ENCODE peak calls at places on chromosome 13, in seven cellular contexts. X, D, E, P, R, C and K are unnamed samples.
A peak's percentile ranks its signal among the peaks of the same experiment; 100 is the strongest.

GRCh38 chr13:75870397-75870801 is 234.3 kb downstream of the LMO7 start:
- DNase-seq in X (no peak), D (peak; percentile 16), R (no peak), C (no peak), E (no peak), P (peak; percentile 47), K (peak; percentile 14)

GRCh38 chr13:84208251-84208650 is 326.0 kb upstream of the SLITRK1 start:
- DNase-seq in X (no peak), D (no peak), R (no peak), C (no peak), P (no peak), E (no peak), K (no peak)

GRCh38 chr13:27076411-27076810 is 95.2 kb downstream of the USP12 start:
- DNase-seq in R (no peak), E (no peak), C (no peak), P (no peak), D (no peak), X (no peak), K (no peak)

GRCh38 chr13:27334774-27335490 is 64.3 kb downstream of the RASL11A start:
- DNase-seq in C (no peak), X (no peak), D (no peak), R (no peak), E (no peak), P (no peak), K (no peak)

GRCh38 chr13:46146898-46147297 is 35.1 kb downstream of the LCP1 start:
- DNase-seq in D (no peak), P (peak; percentile 40), R (no peak), E (no peak), C (no peak), X (no peak), K (peak; percentile 9)

GRCh38 chr13:60167121-60167520 is 3.4 kb upstream of the DIAPH3 start:
- DNase-seq in C (no peak), E (no peak), P (no peak), X (no peak), D (no peak), R (no peak), K (no peak)

GRCh38 chr13:100674363-100674847 is at the start of gene TMTC4:
- DNase-seq in R (no peak), D (no peak), X (no peak), C (no peak), P (no peak), E (no peak), K (no peak)

GRCh38 chr13:27012482-27013197 is 159.0 kb downstream of the USP12 start:
- DNase-seq in E (no peak), R (no peak), P (peak; percentile 88), D (no peak), X (no peak), C (no peak), K (peak; percentile 32)

GRCh38 chr13:44895584-44895983 is 93.7 kb downstream of the NUFIP1 start:
- DNase-seq in P (no peak), R (no peak), C (no peak), X (no peak), D (no peak), E (no peak), K (no peak)

GRCh38 chr13:84927442-84928169 is 871.6 kb downstream of the SLITRK6 start:
- DNase-seq in C (no peak), P (no peak), X (no peak), E (no peak), D (no peak), R (no peak), K (no peak)

GRCh38 chr13:50154697-50155096 is 139.5 kb downstream of the KCNRG start:
- DNase-seq in R (no peak), D (no peak), X (no peak), P (no peak), E (no peak), C (no peak), K (no peak)

GRCh38 chr13:99979453-99980200 is 2.0 kb upstream of the ZIC2 start:
- DNase-seq in R (no peak), C (no peak), D (no peak), P (no peak), E (no peak), X (peak; percentile 60), K (peak; percentile 17)

GRCh38 chr13:42747399-42747873 is 33.9 kb upstream of the FAM216B start:
- DNase-seq in E (peak; percentile 99), P (peak; percentile 86), R (no peak), D (no peak), X (no peak), C (no peak), K (peak; percentile 3)

GRCh38 chr13:100240109-100240779 is 151.4 kb downstream of the PCCA start:
- DNase-seq in C (no peak), X (no peak), D (no peak), R (no peak), E (no peak), P (no peak), K (no peak)

GRCh38 chr13:97367016-97367415 is 67.0 kb upstream of the RAP2A start:
- DNase-seq in D (no peak), E (peak; percentile 19), X (no peak), P (peak; percentile 70), C (no peak), R (no peak), K (peak; percentile 60)

GRCh38 chr13:20161275-20161950 is 561 bp upstream of the GJA3 start:
- DNase-seq in C (peak; percentile 52), X (no peak), R (peak; percentile 61), D (peak; percentile 34), E (no peak), P (no peak), K (no peak)

GRCh38 chr13:60922526-60923231 is 493.0 kb downstream of the PCDH20 start:
- DNase-seq in X (no peak), E (no peak), D (no peak), R (no peak), P (no peak), C (no peak), K (no peak)

GRCh38 chr13:111050539-111050879 is 64.6 kb upstream of the ARHGEF7 start:
- DNase-seq in E (no peak), X (no peak), P (no peak), C (no peak), R (no peak), D (no peak), K (no peak)

GRCh38 chr13:97307544-97307881 is 85.4 kb downstream of the MBNL2 start:
- DNase-seq in C (no peak), P (no peak), E (no peak), R (no peak), D (no peak), X (no peak), K (no peak)

GRCh38 chr13:76271728-76272232 is 614.4 kb downstream of the KCTD12 start:
- DNase-seq in D (no peak), X (no peak), R (no peak), P (no peak), C (no peak), E (no peak), K (no peak)

GRCh38 chr13:37446503-37446902 is 152.1 kb downstream of the POSTN start:
- DNase-seq in E (peak; percentile 76), R (peak; percentile 35), P (peak; percentile 88), C (no peak), D (no peak), X (peak; percentile 72), K (peak; percentile 72)

GRCh38 chr13:51585696-51586095 is 1.4 kb downstream of the WDFY2 start:
- DNase-seq in P (no peak), C (no peak), R (no peak), D (no peak), X (no peak), E (no peak), K (peak; percentile 52)